ENCODE peak calls at places on chromosomes 6 and 20, in nine cellular contexts. E is foreskin fibroblast; Z is stimulated activated CD4-positive, alpha-beta T cell treated with anti-CD3 and anti-CD28 coated beads, Interleukin-2, amount 100 ng/mL, for 48 hours; G is T-helper 2 cell; V is kidney; X is CD8-positive, alpha-beta memory T cell; F is G401; O is HTR-8/SVneo; Q is astrocyte of the hippocampus. A is an unnamed sample.

GRCh38 chr20:6906871-6907270 is 139.4 kb downstream of the BMP2 start:
- DNase-seq in E (no peak), Z (no peak), G (no peak), V (no peak), X (no peak), F (no peak), O (no peak), Q (no peak), A (no peak)

GRCh38 chr6:134607411-134607810 is 289.5 kb upstream of the SGK1 start:
- DNase-seq in E (no peak), Z (no peak), G (no peak), V (no peak), X (no peak), F (no peak), O (no peak), Q (no peak), A (no peak)

GRCh38 chr20:38805958-38806854 is 709 bp downstream of the PPP1R16B start:
- DNase-seq in E (no peak), Z (peak), G (peak), V (peak), X (peak), F (peak), O (peak), Q (peak), A (peak)

GRCh38 chr6:113281014-113281810 is 575.9 kb upstream of the MARCKS start:
- DNase-seq in E (no peak), Z (no peak), G (no peak), V (no peak), X (no peak), F (no peak), O (no peak), Q (peak), A (no peak)

GRCh38 chr20:62885808-62886708 is 24.4 kb upstream of the TCFL5 start:
- DNase-seq in E (no peak), Z (no peak), G (no peak), V (no peak), X (no peak), F (no peak), O (no peak), Q (no peak), A (no peak)

GRCh38 chr20:19284400-19285178 is 72.1 kb downstream of the SLC24A3 start:
- DNase-seq in E (no peak), Z (no peak), G (no peak), V (no peak), X (no peak), F (no peak), O (no peak), Q (no peak), A (no peak)

GRCh38 chr20:46931699-46932098 is 37.1 kb downstream of the EYA2 start:
- DNase-seq in E (peak), Z (no peak), G (no peak), V (no peak), X (no peak), F (no peak), O (no peak), Q (no peak), A (no peak)

GRCh38 chr6:39273394-39273793 is 40.8 kb downstream of the KCNK17 start:
- DNase-seq in E (no peak), Z (no peak), G (no peak), V (peak), X (no peak), F (no peak), O (no peak), Q (peak), A (no peak)

GRCh38 chr20:8447262-8448120 is 315.4 kb downstream of the PLCB1 start:
- DNase-seq in E (no peak), Z (no peak), G (no peak), V (no peak), X (no peak), F (no peak), O (no peak), Q (no peak), A (no peak)

GRCh38 chr6:85864453-85865401 is 222.0 kb upstream of the SYNCRIP start:
- DNase-seq in E (no peak), Z (no peak), G (no peak), V (no peak), X (no peak), F (peak), O (no peak), Q (peak), A (no peak)

GRCh38 chr6:166194885-166195860 is 27.5 kb upstream of the TBXT start:
- DNase-seq in E (no peak), Z (no peak), G (no peak), V (no peak), X (no peak), F (no peak), O (no peak), Q (no peak), A (no peak)

GRCh38 chr20:22371843-22372242 is 212.5 kb downstream of the FOXA2 start:
- DNase-seq in E (no peak), Z (no peak), G (no peak), V (no peak), X (peak), F (no peak), O (no peak), Q (no peak), A (no peak)

GRCh38 chr6:144488590-144488989 is 203.5 kb downstream of the UTRN start:
- DNase-seq in E (no peak), Z (no peak), G (no peak), V (no peak), X (no peak), F (no peak), O (no peak), Q (no peak), A (no peak)

GRCh38 chr20:48709744-48710143 is 118.1 kb downstream of the PREX1 start:
- DNase-seq in E (no peak), Z (no peak), G (no peak), V (no peak), X (no peak), F (no peak), O (no peak), Q (no peak), A (no peak)

GRCh38 chr20:2757969-2758368 is 42.5 kb downstream of the CPXM1 start:
- DNase-seq in E (no peak), Z (no peak), G (no peak), V (no peak), X (no peak), F (no peak), O (no peak), Q (no peak), A (no peak)

GRCh38 chr20:38873050-38873581 is 53.1 kb upstream of the FAM83D start:
- DNase-seq in E (no peak), Z (peak), G (peak), V (no peak), X (peak), F (no peak), O (no peak), Q (no peak), A (peak)

GRCh38 chr6:164106345-164106769 is 691.8 kb downstream of the QKI start:
- DNase-seq in E (no peak), Z (no peak), G (no peak), V (no peak), X (no peak), F (no peak), O (peak), Q (peak), A (no peak)

GRCh38 chr6:142155895-142156757 is 9.1 kb downstream of the VTA1 start:
- DNase-seq in E (no peak), Z (no peak), G (no peak), V (no peak), X (peak), F (no peak), O (peak), Q (peak), A (no peak)

GRCh38 chr6:140062042-140063041 is 687.9 kb upstream of the CITED2 start:
- DNase-seq in E (peak), Z (no peak), G (no peak), V (peak), X (no peak), F (no peak), O (peak), Q (peak), A (no peak)

GRCh38 chr6:54698974-54699373 is 147.6 kb upstream of the FAM83B start:
- DNase-seq in E (no peak), Z (no peak), G (no peak), V (no peak), X (no peak), F (no peak), O (no peak), Q (no peak), A (no peak)

GRCh38 chr6:56399672-56400263 is 152.4 kb upstream of the COL21A1 start:
- DNase-seq in E (no peak), Z (no peak), G (no peak), V (no peak), X (no peak), F (no peak), O (no peak), Q (no peak), A (no peak)

GRCh38 chr20:9467995-9468394 is 46.4 kb upstream of the LAMP5 start:
- DNase-seq in E (no peak), Z (no peak), G (no peak), V (no peak), X (no peak), F (no peak), O (no peak), Q (no peak), A (no peak)

GRCh38 chr6:3163248-3163594 is 5.9 kb upstream of the TUBB2A start:
- DNase-seq in E (peak), Z (peak), G (no peak), V (no peak), X (no peak), F (no peak), O (no peak), Q (no peak), A (no peak)

GRCh38 chr6:134529921-134530320 is 212.0 kb upstream of the SGK1 start:
- DNase-seq in E (no peak), Z (no peak), G (no peak), V (no peak), X (peak), F (no peak), O (peak), Q (peak), A (no peak)